ENCODE peak calls at places on chromosomes 13 and 19, in ten cellular contexts. S is left lung, L is spleen, Q is aorta, I is right cardiac atrium, P is ovary, U is cardiac muscle cell, J is brain microvascular endothelial cell, V is mesendoderm, T is colonic mucosa. G is an unnamed sample.

GRCh38 chr13:22092791-22093545 is 422.1 kb downstream of the FGF9 start:
- DNase-seq in S (no peak), L (no peak), Q (no peak), I (no peak), P (no peak), U (no peak), J (no peak), V (no peak), T (no peak), G (no peak)

GRCh38 chr19:47762615-47763308 is 15.7 kb upstream of the SELENOW start:
- DNase-seq in S (no peak), L (peak; percentile 85), Q (peak; percentile 72), I (peak; percentile 59), P (no peak), U (peak; percentile 59), J (no peak), V (no peak), T (no peak), G (no peak)

GRCh38 chr19:611506-611869 is 21.8 kb downstream of the HCN2 start:
- DNase-seq in S (no peak), L (no peak), Q (no peak), I (no peak), P (no peak), U (peak; percentile 91), J (peak; percentile 98), V (no peak), T (no peak), G (peak; percentile 85)

GRCh38 chr19:30882411-30883005 is 466.7 kb downstream of the TSHZ3 start:
- DNase-seq in S (no peak), L (no peak), Q (no peak), I (no peak), P (no peak), U (no peak), J (no peak), V (no peak), T (no peak), G (no peak)

GRCh38 chr19:1825909-1826556 is 14.0 kb upstream of the ATP8B3 start:
- DNase-seq in S (peak; percentile 66), L (peak; percentile 94), Q (peak; percentile 92), I (peak; percentile 79), P (peak; percentile 88), U (peak; percentile 79), J (peak; percentile 44), V (peak; percentile 84), T (peak; percentile 81), G (peak; percentile 88)

GRCh38 chr13:43196171-43196611 is 172.8 kb downstream of the DNAJC15 start:
- DNase-seq in S (no peak), L (no peak), Q (no peak), I (peak; percentile 49), P (peak; percentile 61), U (peak; percentile 53), J (no peak), V (no peak), T (no peak), G (peak; percentile 46)

GRCh38 chr13:110471833-110472162 is 89.7 kb downstream of the RAB20 start:
- DNase-seq in S (peak; percentile 88), L (peak; percentile 87), Q (no peak), I (peak; percentile 46), P (no peak), U (peak; percentile 18), J (peak; percentile 86), V (peak; percentile 27), T (peak; percentile 57), G (no peak)

GRCh38 chr13:43669101-43669500 is 117.7 kb downstream of the ENOX1 start:
- DNase-seq in S (no peak), L (no peak), Q (no peak), I (no peak), P (no peak), U (no peak), J (no peak), V (no peak), T (no peak), G (no peak)

GRCh38 chr13:20394506-20394905 is 131.2 kb downstream of the CRYL1 start:
- DNase-seq in S (no peak), L (no peak), Q (no peak), I (no peak), P (no peak), U (no peak), J (no peak), V (no peak), T (no peak), G (no peak)

GRCh38 chr19:16386619-16387240 is 62.1 kb downstream of the KLF2 start:
- DNase-seq in S (peak; percentile 37), L (peak; percentile 78), Q (no peak), I (no peak), P (peak; percentile 67), U (peak; percentile 75), J (peak; percentile 61), V (peak; percentile 70), T (no peak), G (peak; percentile 68)

GRCh38 chr13:44747179-44747578 is 171.0 kb upstream of the TSC22D1 start:
- DNase-seq in S (no peak), L (no peak), Q (no peak), I (no peak), P (no peak), U (no peak), J (no peak), V (no peak), T (no peak), G (no peak)

GRCh38 chr13:44752184-44752583 is 176.1 kb upstream of the TSC22D1 start:
- DNase-seq in S (no peak), L (no peak), Q (no peak), I (no peak), P (no peak), U (no peak), J (no peak), V (no peak), T (no peak), G (no peak)

GRCh38 chr13:44749906-44750305 is 173.8 kb upstream of the TSC22D1 start:
- DNase-seq in S (no peak), L (no peak), Q (no peak), I (no peak), P (no peak), U (no peak), J (no peak), V (no peak), T (no peak), G (no peak)

GRCh38 chr13:44748439-44748838 is 172.3 kb upstream of the TSC22D1 start:
- DNase-seq in S (no peak), L (no peak), Q (no peak), I (no peak), P (no peak), U (no peak), J (no peak), V (no peak), T (peak; percentile 77), G (no peak)

GRCh38 chr13:44750618-44751017 is 174.5 kb upstream of the TSC22D1 start:
- DNase-seq in S (no peak), L (no peak), Q (no peak), I (no peak), P (no peak), U (no peak), J (no peak), V (no peak), T (no peak), G (no peak)
- H3K27ac ChIP-seq in S (no peak overlapping the region), L (no peak overlapping the region), Q (no peak overlapping the region), I (no peak overlapping the region), P (no peak overlapping the region), U (no peak overlapping the region), J (no peak overlapping the region), V (no peak overlapping the region), T (peak overlapping the region; percentile 63), G (no peak overlapping the region)

DNA sequence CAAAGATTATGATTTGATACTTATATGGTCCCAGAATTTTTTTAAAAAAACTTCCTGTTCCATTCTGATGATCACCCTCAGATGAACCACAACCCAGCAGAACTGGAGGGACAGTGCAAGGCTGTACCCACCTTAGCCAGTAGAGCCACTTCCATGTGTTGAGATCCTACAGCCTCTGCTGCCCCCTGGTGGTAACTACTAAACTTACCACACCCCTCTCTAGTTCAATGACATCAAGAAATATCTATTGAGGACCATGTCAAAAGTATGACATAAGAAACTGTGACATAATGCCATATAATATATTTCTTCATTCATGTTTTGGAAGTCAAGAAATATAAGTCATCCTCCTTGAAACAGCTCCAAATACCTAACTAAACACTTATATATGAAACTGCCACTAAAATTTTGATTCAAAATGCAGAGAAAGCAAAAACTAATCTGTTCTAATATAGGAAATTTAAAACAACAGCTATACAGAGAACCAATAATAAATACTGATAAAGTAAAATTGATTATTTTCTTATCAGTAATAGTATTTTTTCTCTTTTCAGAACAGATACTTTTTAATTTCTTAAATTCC is 412.6 kb downstream of the KCTD12 start:
- DNase-seq in S (peak; percentile 64), L (no peak), Q (peak; percentile 74), I (peak; percentile 68), P (peak; percentile 81), U (peak; percentile 88), J (peak; percentile 81), V (peak; percentile 83), T (peak; percentile 75), G (peak; percentile 82)
- H3K27ac ChIP-seq in S (no peak overlapping the region), L (no peak overlapping the region), Q (no peak overlapping the region), I (no peak overlapping the region), P (no peak overlapping the region), U (no peak overlapping the region), J (no peak overlapping the region), V (no peak overlapping the region), T (no peak overlapping the region), G (no peak overlapping the region)

GRCh38 chr19:37938379-37938778 is 31.4 kb downstream of the SIPA1L3 start:
- DNase-seq in S (no peak), L (no peak), Q (no peak), I (no peak), P (no peak), U (no peak), J (no peak), V (no peak), T (no peak), G (no peak)

GRCh38 chr19:37943480-37943879 is 36.5 kb downstream of the SIPA1L3 start:
- DNase-seq in S (no peak), L (peak; percentile 12), Q (no peak), I (no peak), P (no peak), U (no peak), J (no peak), V (peak; percentile 76), T (peak; percentile 81), G (no peak)

GRCh38 chr19:37941820-37942515 is 35.0 kb downstream of the SIPA1L3 start:
- DNase-seq in S (no peak), L (peak; percentile 28), Q (no peak), I (no peak), P (no peak), U (no peak), J (no peak), V (no peak), T (no peak), G (no peak)

GRCh38 chr19:37946132-37946531 is 39.1 kb downstream of the SIPA1L3 start:
- DNase-seq in S (no peak), L (peak; percentile 17), Q (no peak), I (no peak), P (no peak), U (no peak), J (no peak), V (no peak), T (no peak), G (no peak)

GRCh38 chr19:37942516-37942902 is 35.5 kb downstream of the SIPA1L3 start:
- DNase-seq in S (no peak), L (no peak), Q (peak; percentile 20), I (no peak), P (no peak), U (no peak), J (no peak), V (no peak), T (no peak), G (no peak)
- H3K27ac ChIP-seq in S (no peak overlapping the region), L (no peak overlapping the region), Q (no peak overlapping the region), I (no peak overlapping the region), P (no peak overlapping the region), U (no peak overlapping the region), J (no peak overlapping the region), V (no peak overlapping the region), T (peak overlapping the region; percentile 70), G (no peak overlapping the region)

GRCh38 chr19:5149930-5150329 is 181.0 kb downstream of the KDM4B start:
- DNase-seq in S (no peak), L (peak; percentile 19), Q (peak; percentile 54), I (no peak), P (no peak), U (no peak), J (no peak), V (no peak), T (no peak), G (no peak)
- H3K27ac ChIP-seq in S (no peak overlapping the region), L (no peak overlapping the region), Q (no peak overlapping the region), I (no peak overlapping the region), P (no peak overlapping the region), U (no peak overlapping the region), J (no peak overlapping the region), V (no peak overlapping the region), T (no peak overlapping the region), G (no peak overlapping the region)

G was measured in A673.